ENCODE peak calls at places on chromosomes 12 and 14, in five cellular contexts. U is IMR-90, M is K562, C is HepG2, A is GM12878. W is an unnamed sample.

GRCh38 chr14:103563089-103563620 is 395 bp downstream of the COA8 start:
- DNase-seq in U (no peak), M (peak; percentile 73), C (peak; percentile 57), A (no peak), W (no peak)

GRCh38 chr12:92234533-92234932 is 88.9 kb upstream of the BTG1 start:
- DNase-seq in U (no peak), M (no peak), C (no peak), A (no peak), W (no peak)

GRCh38 chr12:80445083-80445482 is 1.0 kb downstream of the PTPRQ start:
- DNase-seq in U (peak; percentile 54), M (no peak), C (no peak), A (no peak), W (no peak)

GRCh38 chr14:61444215-61444768 is 122.9 kb downstream of the PRKCH start:
- DNase-seq in U (no peak), M (no peak), C (no peak), A (no peak), W (no peak)

GRCh38 chr12:89825591-89826449 is 117.2 kb upstream of the ATP2B1 start:
- DNase-seq in U (peak; percentile 4), M (peak; percentile 22), C (no peak), A (peak; percentile 27), W (peak; percentile 8)

GRCh38 chr14:94879504-94879903 is 109.6 kb upstream of the GSC start:
- DNase-seq in U (no peak), M (no peak), C (no peak), A (no peak), W (no peak)

GRCh38 chr12:1890119-1890703 is 28.2 kb downstream of the CACNA2D4 start:
- DNase-seq in U (no peak), M (no peak), C (no peak), A (no peak), W (peak; percentile 1)

GRCh38 chr14:93903342-93904184 is 23.6 kb upstream of the FAM181A start:
- DNase-seq in U (no peak), M (no peak), C (peak; percentile 54), A (no peak), W (peak; percentile 58)

GRCh38 chr12:1517007-1517406 is 77.4 kb downstream of the FBXL14 start:
- DNase-seq in U (peak; percentile 82), M (no peak), C (peak; percentile 10), A (no peak), W (peak; percentile 58)

GRCh38 chr14:74897642-74898041 is 15.9 kb downstream of the DLST start:
- DNase-seq in U (no peak), M (no peak), C (no peak), A (no peak), W (no peak)

GRCh38 chr14:32590157-32590556 is 261.1 kb downstream of the AKAP6 start:
- DNase-seq in U (no peak), M (no peak), C (no peak), A (no peak), W (no peak)

GRCh38 chr12:96434107-96434506 is 33.9 kb upstream of the CDK17 start:
- DNase-seq in U (peak; percentile 100), M (no peak), C (no peak), A (no peak), W (no peak)

GRCh38 chr12:1906579-1906978 is 11.9 kb downstream of the CACNA2D4 start:
- DNase-seq in U (no peak), M (no peak), C (no peak), A (no peak), W (no peak)

GRCh38 chr14:64544607-64545312 is 4.2 kb downstream of the HSPA2 start:
- DNase-seq in U (peak; percentile 39), M (no peak), C (no peak), A (no peak), W (no peak)

GRCh38 chr12:95608252-95609033 is 57.2 kb upstream of the USP44 start:
- DNase-seq in U (peak; percentile 76), M (no peak), C (peak; percentile 28), A (no peak), W (no peak)

GRCh38 chr12:12704593-12705230 is 8.7 kb upstream of the GPR19 start:
- DNase-seq in U (peak; percentile 95), M (peak; percentile 69), C (peak; percentile 92), A (no peak), W (peak; percentile 78)

GRCh38 chr12:3335078-3335487 is 155.9 kb upstream of the PRMT8 start:
- DNase-seq in U (no peak), M (no peak), C (peak; percentile 93), A (no peak), W (no peak)

GRCh38 chr12:45615268-45615667 is 114.2 kb upstream of the ARID2 start:
- DNase-seq in U (peak; percentile 81), M (no peak), C (no peak), A (no peak), W (peak; percentile 41)

GRCh38 chr14:21631084-21631483 is 3.7 kb downstream of the OR10G2 start:
- DNase-seq in U (no peak), M (no peak), C (no peak), A (no peak), W (no peak)

GRCh38 chr14:55446127-55446736 is 5.8 kb upstream of the TBPL2 start:
- DNase-seq in U (peak; percentile 86), M (peak; percentile 50), C (peak; percentile 64), A (no peak), W (peak; percentile 75)

GRCh38 chr12:77122236-77122635 is 56.9 kb upstream of the E2F7 start:
- DNase-seq in U (peak; percentile 97), M (no peak), C (peak; percentile 13), A (no peak), W (no peak)
- TF ChIP-seq MXI1 in U (no peak), M (no peak), C (no peak), A (no peak), W (no peak)

GRCh38 chr12:39723831-39724230 is 104.2 kb upstream of the ABCD2 start:
- DNase-seq in U (no peak), M (no peak), C (no peak), A (no peak), W (no peak)
- TF ChIP-seq MXI1 in U (no peak), M (no peak), C (no peak), A (no peak), W (no peak)

DNA sequence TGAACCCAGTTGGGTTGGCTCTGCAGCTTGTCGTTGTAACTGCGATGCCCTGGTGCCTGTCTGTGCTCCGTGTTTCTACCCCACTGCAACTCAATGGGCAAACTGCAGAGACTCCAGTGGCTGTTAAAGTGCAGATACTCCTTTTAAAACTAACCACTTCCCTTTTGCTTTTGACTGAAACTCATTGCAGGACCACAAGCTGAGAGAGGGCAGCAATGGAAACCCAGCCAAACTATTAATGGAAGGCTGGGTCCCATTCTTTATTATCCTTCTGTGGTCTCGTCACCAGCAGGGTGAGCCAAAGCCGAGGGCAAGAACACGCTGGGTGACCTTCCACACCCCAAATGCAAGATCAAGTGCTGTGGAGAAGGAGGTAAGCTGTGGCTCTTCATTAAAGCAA is 910.4 kb downstream of the VRK1 start:
- DNase-seq in U (no peak), M (no peak), C (no peak), A (peak; percentile 40), W (no peak)
- TF ChIP-seq MXI1 in U (no peak), M (no peak), C (no peak), A (no peak), W (no peak)

GRCh38 chr12:111581434-111582132 is 17.5 kb downstream of the ATXN2 start:
- DNase-seq in U (no peak), M (no peak), C (no peak), A (no peak), W (no peak)
- TF ChIP-seq MXI1 in U (no peak), M (no peak), C (no peak), A (no peak), W (no peak)

GRCh38 chr12:108914031-108914630 is 34.2 kb downstream of the DAO start:
- DNase-seq in U (no peak), M (no peak), C (no peak), A (no peak), W (no peak)
- TF ChIP-seq MXI1 in U (no peak), M (no peak), C (no peak), A (no peak), W (no peak)

DNA sequence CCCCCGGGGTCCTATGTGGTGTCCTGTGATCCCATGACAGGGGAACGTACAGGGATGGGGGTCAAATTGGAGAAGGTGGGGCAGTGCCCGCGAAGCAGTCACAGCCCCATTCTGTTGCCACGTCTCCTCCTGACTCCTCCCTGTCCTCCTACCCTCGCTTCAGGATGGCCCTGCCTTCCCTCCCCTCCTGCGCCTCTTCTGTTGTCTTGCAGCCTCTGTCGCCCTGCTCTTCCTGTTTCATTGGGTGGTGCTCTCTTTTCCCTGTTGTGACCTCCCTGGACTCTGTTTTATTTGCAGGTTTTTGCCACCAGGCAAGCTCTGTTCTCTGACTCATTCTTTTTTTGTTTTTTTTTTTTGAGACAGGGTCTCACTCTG is 18.7 kb downstream of the CABP1 start:
- DNase-seq in U (no peak), M (no peak), C (no peak), A (no peak), W (no peak)
- TF ChIP-seq MXI1 in U (no peak), M (no peak), C (no peak), A (no peak), W (no peak)

GRCh38 chr14:23183076-23183475 is 384 bp downstream of the SLC7A8 start:
- DNase-seq in U (no peak), M (no peak), C (no peak), A (no peak), W (no peak)
- TF ChIP-seq MXI1 in U (no peak), M (no peak), C (no peak), A (no peak), W (no peak)

W was measured in SK-N-SH.